ENCODE peak calls at places on chromosomes 3 and 15, in ten cellular contexts. A, R, D, C, F, I, L, G, Y and Q are unnamed samples.

GRCh38 chr15:90465140-90465929 is 64.4 kb upstream of the CRTC3 start:
- DNase-seq in A (no peak), R (no peak), D (peak), C (no peak), F (no peak), I (no peak), L (no peak), G (no peak), Y (no peak), Q (no peak)

GRCh38 chr3:133663569-133664313 is 2.0 kb upstream of the TOPBP1 start:
- DNase-seq in A (no peak), R (peak), D (peak), C (no peak), F (peak), I (no peak), L (no peak), G (no peak), Y (peak), Q (no peak)

GRCh38 chr3:42115223-42115622 is 24.1 kb downstream of the TRAK1 start:
- DNase-seq in A (no peak), R (no peak), D (no peak), C (no peak), F (no peak), I (no peak), L (peak), G (no peak), Y (peak), Q (no peak)

GRCh38 chr3:38960042-38960622 is 91.6 kb downstream of the SCN11A start:
- DNase-seq in A (no peak), R (no peak), D (peak), C (no peak), F (peak), I (no peak), L (no peak), G (no peak), Y (no peak), Q (no peak)

GRCh38 chr3:126019683-126020082 is 50.7 kb downstream of the ROPN1B start:
- DNase-seq in A (no peak), R (no peak), D (no peak), C (no peak), F (no peak), I (no peak), L (no peak), G (peak), Y (no peak), Q (no peak)

GRCh38 chr3:126134219-126134975 is 46.0 kb downstream of the ALDH1L1 start:
- DNase-seq in A (peak), R (peak), D (peak), C (peak), F (peak), I (peak), L (peak), G (peak), Y (peak), Q (peak)

GRCh38 chr15:94445529-94446160 is 214.3 kb downstream of the MCTP2 start:
- DNase-seq in A (no peak), R (no peak), D (no peak), C (no peak), F (no peak), I (no peak), L (no peak), G (peak), Y (no peak), Q (no peak)

GRCh38 chr3:13647314-13648059 is 98.6 kb downstream of the FBLN2 start:
- DNase-seq in A (no peak), R (no peak), D (peak), C (no peak), F (no peak), I (no peak), L (no peak), G (no peak), Y (no peak), Q (no peak)

GRCh38 chr3:129409541-129409940 is 18.9 kb downstream of the EFCAB12 start:
- DNase-seq in A (no peak), R (no peak), D (peak), C (no peak), F (no peak), I (peak), L (no peak), G (no peak), Y (no peak), Q (peak)

GRCh38 chr15:71275566-71276354 is 160.5 kb downstream of the THSD4 start:
- DNase-seq in A (no peak), R (no peak), D (no peak), C (no peak), F (no peak), I (no peak), L (no peak), G (no peak), Y (no peak), Q (no peak)

GRCh38 chr3:13299531-13300155 is 120.5 kb downstream of the NUP210 start:
- DNase-seq in A (no peak), R (no peak), D (no peak), C (no peak), F (peak), I (no peak), L (no peak), G (no peak), Y (no peak), Q (no peak)

GRCh38 chr3:61927332-61927731 is 366.0 kb downstream of the PTPRG start:
- DNase-seq in A (peak), R (no peak), D (peak), C (peak), F (peak), I (peak), L (peak), G (peak), Y (no peak), Q (peak)

GRCh38 chr15:99430881-99431401 is 134.8 kb upstream of the MEF2A start:
- DNase-seq in A (peak), R (no peak), D (no peak), C (no peak), F (peak), I (peak), L (peak), G (peak), Y (no peak), Q (no peak)

GRCh38 chr3:25895443-25895842 is 105.6 kb downstream of the OXSM start:
- DNase-seq in A (no peak), R (no peak), D (peak), C (no peak), F (no peak), I (no peak), L (no peak), G (no peak), Y (no peak), Q (no peak)

GRCh38 chr3:152902141-152902669 is 67.3 kb downstream of the P2RY1 start:
- DNase-seq in A (no peak), R (no peak), D (no peak), C (no peak), F (no peak), I (no peak), L (no peak), G (no peak), Y (no peak), Q (no peak)

GRCh38 chr3:159897331-159898075 is 91.1 kb upstream of the IL12A start:
- DNase-seq in A (no peak), R (no peak), D (peak), C (no peak), F (no peak), I (peak), L (no peak), G (no peak), Y (no peak), Q (peak)

GRCh38 chr15:97143847-97144711 is 813.6 kb downstream of the NR2F2 start:
- DNase-seq in A (no peak), R (no peak), D (no peak), C (no peak), F (no peak), I (no peak), L (no peak), G (no peak), Y (no peak), Q (no peak)

GRCh38 chr15:94002026-94002425 is 229.3 kb upstream of the MCTP2 start:
- DNase-seq in A (no peak), R (no peak), D (no peak), C (no peak), F (no peak), I (no peak), L (no peak), G (no peak), Y (no peak), Q (no peak)

GRCh38 chr3:16618721-16619120 is 13.5 kb upstream of the DAZL start:
- DNase-seq in A (no peak), R (no peak), D (peak), C (no peak), F (no peak), I (no peak), L (no peak), G (no peak), Y (no peak), Q (no peak)

GRCh38 chr3:149657458-149657795 is 398 bp downstream of the WWTR1 start:
- DNase-seq in A (peak), R (peak), D (peak), C (no peak), F (peak), I (peak), L (peak), G (no peak), Y (no peak), Q (peak)

GRCh38 chr3:171256445-171257250 is 203.6 kb downstream of the TNIK start:
- DNase-seq in A (no peak), R (no peak), D (peak), C (no peak), F (no peak), I (no peak), L (no peak), G (no peak), Y (no peak), Q (no peak)

GRCh38 chr15:91668370-91668769 is 185.1 kb upstream of the SLCO3A1 start:
- DNase-seq in A (no peak), R (no peak), D (no peak), C (no peak), F (no peak), I (no peak), L (no peak), G (no peak), Y (no peak), Q (no peak)

GRCh38 chr15:72184165-72184811 is 13.3 kb downstream of the GRAMD2A start:
- DNase-seq in A (no peak), R (peak), D (no peak), C (no peak), F (peak), I (no peak), L (peak), G (no peak), Y (peak), Q (no peak)

GRCh38 chr15:55530861-55531313 is 22.9 kb upstream of the DNAAF4 start:
- DNase-seq in A (no peak), R (peak), D (peak), C (no peak), F (no peak), I (no peak), L (peak), G (no peak), Y (peak), Q (no peak)

GRCh38 chr15:67594793-67595192 is 52.3 kb downstream of the MAP2K5 start:
- DNase-seq in A (no peak), R (no peak), D (no peak), C (no peak), F (no peak), I (no peak), L (no peak), G (no peak), Y (no peak), Q (no peak)

GRCh38 chr3:183554377-183554776 is 1.1 kb downstream of the KLHL6 start:
- DNase-seq in A (no peak), R (no peak), D (no peak), C (no peak), F (no peak), I (no peak), L (no peak), G (no peak), Y (no peak), Q (no peak)

GRCh38 chr3:183551930-183552329 is 3.6 kb downstream of the KLHL6 start:
- DNase-seq in A (no peak), R (no peak), D (no peak), C (no peak), F (no peak), I (no peak), L (no peak), G (no peak), Y (no peak), Q (no peak)

GRCh38 chr3:183548262-183548769 is 7.2 kb downstream of the KLHL6 start:
- DNase-seq in A (no peak), R (peak), D (peak), C (no peak), F (peak), I (no peak), L (no peak), G (no peak), Y (no peak), Q (no peak)

GRCh38 chr3:183555541-183556081 is at the start of gene KLHL6:
- DNase-seq in A (no peak), R (no peak), D (no peak), C (peak), F (peak), I (no peak), L (no peak), G (no peak), Y (no peak), Q (no peak)

DNA sequence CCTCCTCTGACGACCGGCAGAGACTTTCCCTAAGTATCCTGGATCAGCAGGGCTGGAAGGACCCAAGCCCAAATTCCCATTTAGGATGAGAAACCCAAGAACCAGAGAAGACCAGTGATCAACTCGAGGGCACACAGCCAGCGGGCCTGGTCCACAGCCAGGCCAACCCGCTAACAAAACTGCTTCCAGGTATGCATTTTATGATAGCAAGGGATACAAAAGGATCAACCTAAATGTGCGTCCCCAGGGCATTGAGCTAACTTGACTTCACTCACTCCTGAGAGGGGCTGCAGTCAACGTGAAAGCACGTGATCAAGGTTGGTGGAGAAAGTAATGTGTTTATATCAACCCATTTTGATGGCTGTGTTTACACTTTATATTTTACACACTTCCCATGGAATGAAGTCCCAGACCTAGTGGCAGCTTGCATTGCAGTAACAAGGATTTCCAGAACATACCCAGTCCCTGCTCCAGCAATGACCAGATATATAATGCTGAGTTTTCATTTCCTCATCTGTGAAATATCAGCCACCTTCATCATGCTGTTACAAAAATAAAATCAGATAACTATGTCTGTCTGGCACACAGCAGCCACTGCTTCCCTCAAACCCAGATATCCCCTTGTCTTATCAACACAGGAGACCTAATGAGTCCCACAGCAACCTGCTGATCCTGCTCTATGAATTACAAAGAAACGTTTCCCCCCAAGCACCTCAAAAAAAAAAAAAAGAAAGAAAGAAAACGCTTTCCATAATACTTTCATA is 2.1 kb downstream of the KLHL6 start:
- DNase-seq in A (no peak), R (no peak), D (no peak), C (no peak), F (no peak), I (no peak), L (no peak), G (no peak), Y (no peak), Q (no peak)
- H3K27ac ChIP-seq in A (no peak), R (no peak), D (no peak), C (peak), F (no peak), I (no peak), L (peak), G (no peak), Y (no peak), Q (no peak)

GRCh38 chr15:80697316-80697715 is 2.2 kb downstream of the ABHD17C start:
- DNase-seq in A (no peak), R (no peak), D (no peak), C (no peak), F (no peak), I (no peak), L (no peak), G (no peak), Y (no peak), Q (no peak)
- TF ChIP-seq POLR2A in A (no peak), R (no peak), D (no peak), C (no peak), F (no peak), I (no peak), L (no peak), G (peak), Y (no peak), Q (no peak)

GRCh38 chr3:101703169-101703568 is 16.7 kb upstream of the RPL24 start:
- DNase-seq in A (no peak), R (peak), D (no peak), C (no peak), F (no peak), I (no peak), L (no peak), G (no peak), Y (no peak), Q (no peak)
- H3K27ac ChIP-seq in A (no peak), R (no peak), D (no peak), C (no peak), F (no peak), I (no peak), L (no peak), G (no peak), Y (no peak), Q (no peak)

GRCh38 chr3:182969853-182970252 is 10.5 kb downstream of the DCUN1D1 start:
- DNase-seq in A (no peak), R (no peak), D (no peak), C (no peak), F (no peak), I (no peak), L (no peak), G (no peak), Y (no peak), Q (no peak)
- TF ChIP-seq POLR2A in A (no peak), R (no peak), D (no peak), C (no peak), F (no peak), I (no peak), L (no peak), G (no peak), Y (no peak), Q (no peak)

DNA sequence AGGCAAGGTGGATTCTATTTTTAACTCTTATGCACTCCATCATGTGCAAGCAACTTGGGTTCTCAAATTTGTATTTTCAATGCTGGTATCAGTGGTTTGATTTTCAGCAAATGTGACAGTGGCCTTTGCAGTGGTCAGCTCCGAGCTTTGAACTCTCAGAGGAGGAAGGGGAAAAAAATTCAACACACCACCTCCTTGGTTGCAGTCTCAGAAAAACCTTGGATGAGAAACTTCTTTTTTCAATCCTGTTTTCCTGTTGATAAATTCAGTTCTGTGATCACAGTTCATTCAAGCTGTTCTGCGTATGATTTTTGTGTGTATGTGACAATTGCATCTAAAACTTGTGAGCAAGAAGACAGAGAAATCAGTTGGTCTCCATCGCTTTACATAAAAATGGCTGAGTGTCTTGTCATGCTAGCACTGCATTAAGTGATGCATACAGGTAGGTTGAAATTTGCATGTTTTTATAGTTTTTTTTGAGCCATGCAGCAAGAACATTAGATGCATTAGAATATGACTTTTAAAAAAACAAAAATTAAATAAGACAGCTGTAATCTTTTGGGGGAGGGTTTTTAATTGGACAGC is 19.2 kb downstream of the ZBTB38 start:
- DNase-seq in A (no peak), R (no peak), D (no peak), C (no peak), F (no peak), I (no peak), L (no peak), G (no peak), Y (no peak), Q (no peak)
- H3K27ac ChIP-seq in A (no peak), R (no peak), D (peak), C (no peak), F (no peak), I (no peak), L (no peak), G (peak), Y (no peak), Q (no peak)

GRCh38 chr3:185555101-185555501 is 2.7 kb upstream of the LIPH start:
- DNase-seq in A (no peak), R (no peak), D (peak), C (no peak), F (no peak), I (no peak), L (no peak), G (no peak), Y (no peak), Q (no peak)
- TF ChIP-seq POLR2A in A (no peak), R (no peak), D (no peak), C (no peak), F (no peak), I (no peak), L (no peak), G (no peak), Y (no peak), Q (no peak)

GRCh38 chr3:11900844-11901243 is 54.2 kb upstream of the TAMM41 start:
- DNase-seq in A (no peak), R (no peak), D (no peak), C (no peak), F (no peak), I (no peak), L (no peak), G (no peak), Y (no peak), Q (no peak)

GRCh38 chr3:11903447-11903846 is 56.8 kb upstream of the TAMM41 start:
- DNase-seq in A (no peak), R (no peak), D (no peak), C (no peak), F (no peak), I (no peak), L (no peak), G (no peak), Y (no peak), Q (no peak)

GRCh38 chr3:11901286-11901875 is 54.7 kb upstream of the TAMM41 start:
- DNase-seq in A (no peak), R (no peak), D (no peak), C (no peak), F (no peak), I (no peak), L (no peak), G (no peak), Y (no peak), Q (no peak)

GRCh38 chr3:11904157-11904556 is 57.5 kb upstream of the TAMM41 start:
- DNase-seq in A (no peak), R (no peak), D (no peak), C (no peak), F (no peak), I (no peak), L (no peak), G (no peak), Y (no peak), Q (no peak)

GRCh38 chr3:11903047-11903446 is 56.4 kb upstream of the TAMM41 start:
- DNase-seq in A (no peak), R (no peak), D (no peak), C (no peak), F (no peak), I (no peak), L (no peak), G (no peak), Y (no peak), Q (no peak)
- H3K27ac ChIP-seq in A (no peak), R (no peak), D (no peak), C (no peak), F (no peak), I (no peak), L (no peak), G (no peak), Y (no peak), Q (no peak)